ENCODE peak calls at places on chromosomes 7 and 10, in eight cellular contexts. N is IMR-90; T is NCI-H2081; A is vagina; M is stimulated activated CD8-positive, alpha-beta memory T cell treated with anti-CD3 and anti-CD28 coated beads, Interleukin-4, amount 100 ng/mL, for 4 hours; Q is B cell; Z is M059J; X is skeletal muscle cell. F is an unnamed sample.

GRCh38 chr7:134936893-134937520 is 49.3 kb upstream of the AGBL3 start:
- DNase-seq in Z (no peak), T (no peak), M (no peak), A (no peak), N (no peak), X (no peak), Q (no peak), F (no peak)

GRCh38 chr10:7788640-7789335 is 811 bp downstream of the ATP5F1C start:
- DNase-seq in A (no peak), M (no peak), Z (peak), N (peak), X (no peak), Q (no peak), T (no peak), F (no peak)

GRCh38 chr7:111159426-111159825 is 68.5 kb downstream of the LRRN3 start:
- DNase-seq in Z (peak), A (no peak), Q (no peak), X (no peak), M (no peak), N (peak), T (no peak), F (no peak)

GRCh38 chr7:68684246-68684850 is 913.9 kb upstream of the AUTS2 start:
- DNase-seq in Z (peak), N (peak), X (no peak), A (no peak), Q (no peak), M (no peak), T (peak), F (no peak)

GRCh38 chr7:141073173-141073640 is 657 bp upstream of the TMEM178B start:
- DNase-seq in Q (peak), Z (peak), T (peak), A (no peak), X (peak), N (peak), M (no peak), F (no peak)

GRCh38 chr10:12660812-12661211 is 311.5 kb downstream of the CAMK1D start:
- DNase-seq in M (no peak), T (no peak), Z (no peak), Q (no peak), X (no peak), N (no peak), A (no peak), F (no peak)

GRCh38 chr10:3473271-3473670 is 300.7 kb upstream of the PITRM1 start:
- DNase-seq in Q (no peak), T (no peak), X (no peak), A (no peak), M (no peak), N (no peak), Z (no peak), F (no peak)

GRCh38 chr7:10720042-10720441 is 253.6 kb upstream of the PHF14 start:
- DNase-seq in M (no peak), N (no peak), Q (no peak), X (no peak), Z (no peak), A (no peak), T (no peak), F (no peak)

GRCh38 chr10:60359066-60359465 is 30.6 kb downstream of the ANK3 start:
- DNase-seq in Z (no peak), X (no peak), M (no peak), Q (no peak), T (no peak), A (no peak), N (no peak), F (no peak)

GRCh38 chr10:6275022-6275997 is 72.6 kb downstream of the PFKFB3 start:
- DNase-seq in T (no peak), A (peak), M (peak), Z (peak), N (peak), X (peak), Q (peak), F (peak)

GRCh38 chr7:51455948-51456347 is 139.3 kb upstream of the COBL start:
- DNase-seq in Z (no peak), N (no peak), Q (no peak), A (no peak), X (no peak), M (no peak), T (peak), F (no peak)

GRCh38 chr7:114818501-114818900 is 103.4 kb upstream of the MDFIC start:
- DNase-seq in X (peak), N (peak), Z (peak), A (no peak), Q (no peak), M (no peak), T (no peak), F (no peak)

GRCh38 chr7:149224352-149224751 is 15.1 kb upstream of the ZNF212 start:
- DNase-seq in M (no peak), A (no peak), X (no peak), N (no peak), T (no peak), Z (no peak), Q (no peak), F (no peak)

GRCh38 chr10:104680467-104681401 is 39.6 kb downstream of the SORCS3 start:
- DNase-seq in N (no peak), M (no peak), T (no peak), X (no peak), Z (peak), Q (no peak), A (peak), F (no peak)

GRCh38 chr7:133934262-133934973 is 192.7 kb upstream of the LRGUK start:
- DNase-seq in T (no peak), A (no peak), N (peak), X (no peak), Q (no peak), Z (peak), M (no peak), F (no peak)

GRCh38 chr10:13366891-13367290 is 18.8 kb upstream of the SEPHS1 start:
- DNase-seq in Z (no peak), T (no peak), A (no peak), M (no peak), Q (no peak), X (no peak), N (no peak), F (no peak)

GRCh38 chr7:131471605-131472004 is 84.8 kb downstream of the PODXL start:
- DNase-seq in X (no peak), T (peak), N (no peak), M (no peak), A (no peak), Z (no peak), Q (no peak), F (no peak)

GRCh38 chr7:50752422-50752821 is 30.3 kb downstream of the GRB10 start:
- DNase-seq in M (no peak), A (no peak), T (no peak), N (no peak), Z (no peak), X (no peak), Q (no peak), F (no peak)

GRCh38 chr7:23377134-23377533 is 78.0 kb downstream of the MALSU1 start:
- DNase-seq in X (no peak), Q (no peak), T (no peak), M (no peak), Z (peak), N (peak), A (no peak), F (no peak)

GRCh38 chr10:101563497-101564040 is 24.5 kb downstream of the POLL start:
- DNase-seq in Q (no peak), A (no peak), T (no peak), X (no peak), N (no peak), Z (no peak), M (no peak), F (no peak)

GRCh38 chr10:71211053-71211452 is 1.3 kb upstream of the UNC5B start:
- DNase-seq in N (no peak), X (no peak), T (no peak), M (no peak), Q (no peak), A (no peak), Z (no peak), F (no peak)

F was measured in T-cell.